ENCODE peak calls at places on chromosome 9, in four cellular contexts. One of them, this sample, is unnamed.

GRCh38 chr9:91433180-91433579 is 9.5 kb upstream of the NFIL3 start:
- DNase-seq in breast epithelium: no peak
- DNase-seq in stomach: no peak
- DNase-seq in transverse colon: no peak
- DNase-seq in this sample: no peak

GRCh38 chr9:126750941-126751725 is 53.7 kb upstream of the ZBTB43 start:
- DNase-seq in breast epithelium: no peak
- DNase-seq in stomach: no peak
- DNase-seq in transverse colon: no peak
- DNase-seq in this sample: no peak

GRCh38 chr9:80127920-80128319 is 556.2 kb downstream of the TLE4 start:
- DNase-seq in breast epithelium: no peak
- DNase-seq in stomach: no peak
- DNase-seq in transverse colon: no peak
- DNase-seq in this sample: no peak

GRCh38 chr9:16154570-16155078 is 601.8 kb downstream of the CCDC171 start:
- DNase-seq in breast epithelium: no peak
- DNase-seq in stomach: peak
- DNase-seq in transverse colon: peak
- DNase-seq in this sample: peak

GRCh38 chr9:84669293-84670105 is at the start of gene NTRK2:
- DNase-seq in breast epithelium: peak
- DNase-seq in stomach: no peak
- DNase-seq in transverse colon: no peak
- DNase-seq in this sample: peak

GRCh38 chr9:122200960-122201635 is 27.7 kb downstream of the LHX6 start:
- DNase-seq in breast epithelium: no peak
- DNase-seq in stomach: peak
- DNase-seq in transverse colon: no peak
- DNase-seq in this sample: no peak

GRCh38 chr9:96494215-96494800 is 44.3 kb downstream of the HABP4 start:
- DNase-seq in breast epithelium: no peak
- DNase-seq in stomach: no peak
- DNase-seq in transverse colon: no peak
- DNase-seq in this sample: no peak

GRCh38 chr9:101915479-101915878 is 177.0 kb upstream of the GRIN3A start:
- DNase-seq in breast epithelium: no peak
- DNase-seq in stomach: no peak
- DNase-seq in transverse colon: no peak
- DNase-seq in this sample: no peak

GRCh38 chr9:107750741-107751521 is 261.4 kb upstream of the KLF4 start:
- DNase-seq in breast epithelium: peak
- DNase-seq in stomach: peak
- DNase-seq in transverse colon: peak
- DNase-seq in this sample: no peak

GRCh38 chr9:76808636-76809035 is 44.4 kb downstream of the PCA3 start:
- DNase-seq in breast epithelium: no peak
- DNase-seq in stomach: no peak
- DNase-seq in transverse colon: no peak
- DNase-seq in this sample: no peak

GRCh38 chr9:72207278-72207677 is 58.0 kb downstream of the GDA start:
- DNase-seq in breast epithelium: no peak
- DNase-seq in stomach: no peak
- DNase-seq in transverse colon: no peak
- DNase-seq in this sample: no peak

GRCh38 chr9:94639996-94640376 is 668 bp upstream of the FBP1 start:
- DNase-seq in breast epithelium: no peak
- DNase-seq in stomach: no peak
- DNase-seq in transverse colon: peak
- DNase-seq in this sample: no peak

GRCh38 chr9:88659126-88659525 is 124.1 kb downstream of the NXNL2 start:
- DNase-seq in breast epithelium: no peak
- DNase-seq in stomach: no peak
- DNase-seq in transverse colon: no peak
- DNase-seq in this sample: no peak

GRCh38 chr9:4301971-4302427 is 2.1 kb upstream of the GLIS3 start:
- DNase-seq in breast epithelium: no peak
- DNase-seq in stomach: no peak
- DNase-seq in transverse colon: peak
- DNase-seq in this sample: no peak
- TF ChIP-seq POLR2A in breast epithelium: no peak
- TF ChIP-seq POLR2A in stomach: no peak
- TF ChIP-seq POLR2A in transverse colon: no peak
- TF ChIP-seq POLR2A in this sample: no peak

GRCh38 chr9:2126331-2126789 is 111.2 kb downstream of the SMARCA2 start:
- DNase-seq in breast epithelium: no peak
- DNase-seq in stomach: no peak
- DNase-seq in transverse colon: no peak
- DNase-seq in this sample: no peak
- TF ChIP-seq POLR2AphosphoS5 in breast epithelium: peak
- TF ChIP-seq POLR2AphosphoS5 in stomach: peak
- TF ChIP-seq POLR2AphosphoS5 in transverse colon: peak
- TF ChIP-seq POLR2AphosphoS5 in this sample: no peak

GRCh38 chr9:83060557-83060956 is 2.4 kb downstream of the RASEF start:
- DNase-seq in breast epithelium: no peak
- DNase-seq in stomach: peak
- DNase-seq in transverse colon: no peak
- DNase-seq in this sample: no peak

GRCh38 chr9:83065233-83065632 is 2.3 kb upstream of the RASEF start:
- DNase-seq in breast epithelium: no peak
- DNase-seq in stomach: no peak
- DNase-seq in transverse colon: no peak
- DNase-seq in this sample: no peak

GRCh38 chr9:83062011-83062652 is 810 bp downstream of the RASEF start:
- DNase-seq in breast epithelium: peak
- DNase-seq in stomach: peak
- DNase-seq in transverse colon: peak
- DNase-seq in this sample: no peak

GRCh38 chr9:83061036-83061435 is 1.9 kb downstream of the RASEF start:
- DNase-seq in breast epithelium: no peak
- DNase-seq in stomach: no peak
- DNase-seq in transverse colon: peak
- DNase-seq in this sample: no peak

GRCh38 chr9:83062653-83063527 is at the start of gene RASEF:
- DNase-seq in breast epithelium: peak
- DNase-seq in stomach: peak
- DNase-seq in transverse colon: peak
- DNase-seq in this sample: no peak
- TF ChIP-seq POLR2A in breast epithelium: peak
- TF ChIP-seq POLR2A in stomach: no peak
- TF ChIP-seq POLR2A in transverse colon: peak
- TF ChIP-seq POLR2A in this sample: no peak

DNA sequence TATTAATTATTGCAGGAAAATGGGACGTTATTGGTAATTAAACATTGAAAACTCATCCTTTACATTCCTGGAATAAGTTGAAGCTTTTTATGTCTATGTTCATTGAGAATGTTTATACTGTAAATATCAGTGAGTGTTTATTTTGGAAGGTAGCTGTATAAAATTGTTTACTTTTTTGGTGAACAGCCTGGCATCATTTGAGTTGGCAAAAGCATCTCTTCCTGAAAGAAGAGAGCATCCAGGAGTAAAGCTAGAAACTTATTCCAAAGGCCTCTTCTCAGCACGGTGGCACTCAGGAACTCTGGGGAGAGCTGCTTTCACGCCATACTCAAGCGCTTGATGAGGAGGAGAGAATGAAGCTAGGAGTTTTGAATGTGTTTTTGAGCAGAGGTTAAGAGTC is 79.9 kb downstream of the GAPVD1 start:
- DNase-seq in breast epithelium: no peak
- DNase-seq in stomach: no peak
- DNase-seq in transverse colon: no peak
- DNase-seq in this sample: no peak
- TF ChIP-seq POLR2AphosphoS5 in breast epithelium: no peak
- TF ChIP-seq POLR2AphosphoS5 in stomach: no peak
- TF ChIP-seq POLR2AphosphoS5 in transverse colon: no peak
- TF ChIP-seq POLR2AphosphoS5 in this sample: no peak

GRCh38 chr9:129944501-129945116 is 98.4 kb downstream of the FNBP1 start:
- DNase-seq in breast epithelium: no peak
- DNase-seq in stomach: no peak
- DNase-seq in transverse colon: no peak
- DNase-seq in this sample: no peak
- TF ChIP-seq POLR2A in breast epithelium: no peak
- TF ChIP-seq POLR2A in stomach: no peak
- TF ChIP-seq POLR2A in transverse colon: no peak
- TF ChIP-seq POLR2A in this sample: no peak

GRCh38 chr9:87640385-87640795 is 85.5 kb upstream of the CTSL start:
- DNase-seq in breast epithelium: no peak
- DNase-seq in stomach: peak
- DNase-seq in transverse colon: no peak
- DNase-seq in this sample: no peak
- TF ChIP-seq POLR2AphosphoS5 in breast epithelium: no peak
- TF ChIP-seq POLR2AphosphoS5 in stomach: no peak
- TF ChIP-seq POLR2AphosphoS5 in transverse colon: no peak
- TF ChIP-seq POLR2AphosphoS5 in this sample: no peak

This sample was measured in GM12892.